ENCODE peak calls at places on chromosome X, in eight cellular contexts. S is tibial artery, H is thyroid gland, M is IMR-90, N is cardiac muscle cell, E is thoracic aorta, Z is HCT116, A is prostate gland. Y is an unnamed sample.

GRCh38 chrX:152915541-152916241 is 17.8 kb downstream of the ZNF185 start:
- DNase-seq in N (peak), A (no peak), S (no peak), H (peak), Z (peak), E (no peak), M (peak), Y (no peak)

GRCh38 chrX:140975472-140975871 is 26.9 kb upstream of the SPANXB1 start:
- DNase-seq in A (no peak), E (no peak), Z (no peak), N (peak), M (no peak), S (no peak), H (no peak), Y (no peak)

GRCh38 chrX:51955200-51955599 is 61.8 kb downstream of the MAGED1 start:
- DNase-seq in Z (no peak), H (no peak), M (no peak), N (no peak), A (no peak), S (no peak), E (no peak), Y (no peak)

GRCh38 chrX:70087857-70088256 is 25.6 kb downstream of the OTUD6A start:
- DNase-seq in N (peak), S (no peak), E (no peak), M (peak), A (peak), H (peak), Z (no peak), Y (no peak)

GRCh38 chrX:35682481-35682880 is 115.7 kb upstream of the MAGEB16 start:
- DNase-seq in H (no peak), S (no peak), N (no peak), A (no peak), E (no peak), Z (no peak), M (no peak), Y (no peak)

GRCh38 chrX:84240848-84241565 is 53.0 kb upstream of the RPS6KA6 start:
- DNase-seq in M (peak), Z (no peak), N (no peak), A (no peak), S (no peak), H (no peak), E (no peak), Y (no peak)

GRCh38 chrX:101287402-101287801 is 3.7 kb downstream of the TAF7L start:
- DNase-seq in H (no peak), S (no peak), A (no peak), N (peak), Z (peak), M (peak), E (no peak), Y (no peak)

GRCh38 chrX:85499400-85499799 is 119.9 kb upstream of the POF1B start:
- DNase-seq in Z (no peak), H (no peak), N (no peak), E (no peak), S (no peak), M (no peak), A (no peak), Y (no peak)

GRCh38 chrX:20197641-20198210 is 56.1 kb upstream of the EIF1AX start:
- DNase-seq in E (no peak), Z (no peak), M (peak), N (no peak), A (no peak), S (no peak), H (no peak), Y (no peak)

DNA sequence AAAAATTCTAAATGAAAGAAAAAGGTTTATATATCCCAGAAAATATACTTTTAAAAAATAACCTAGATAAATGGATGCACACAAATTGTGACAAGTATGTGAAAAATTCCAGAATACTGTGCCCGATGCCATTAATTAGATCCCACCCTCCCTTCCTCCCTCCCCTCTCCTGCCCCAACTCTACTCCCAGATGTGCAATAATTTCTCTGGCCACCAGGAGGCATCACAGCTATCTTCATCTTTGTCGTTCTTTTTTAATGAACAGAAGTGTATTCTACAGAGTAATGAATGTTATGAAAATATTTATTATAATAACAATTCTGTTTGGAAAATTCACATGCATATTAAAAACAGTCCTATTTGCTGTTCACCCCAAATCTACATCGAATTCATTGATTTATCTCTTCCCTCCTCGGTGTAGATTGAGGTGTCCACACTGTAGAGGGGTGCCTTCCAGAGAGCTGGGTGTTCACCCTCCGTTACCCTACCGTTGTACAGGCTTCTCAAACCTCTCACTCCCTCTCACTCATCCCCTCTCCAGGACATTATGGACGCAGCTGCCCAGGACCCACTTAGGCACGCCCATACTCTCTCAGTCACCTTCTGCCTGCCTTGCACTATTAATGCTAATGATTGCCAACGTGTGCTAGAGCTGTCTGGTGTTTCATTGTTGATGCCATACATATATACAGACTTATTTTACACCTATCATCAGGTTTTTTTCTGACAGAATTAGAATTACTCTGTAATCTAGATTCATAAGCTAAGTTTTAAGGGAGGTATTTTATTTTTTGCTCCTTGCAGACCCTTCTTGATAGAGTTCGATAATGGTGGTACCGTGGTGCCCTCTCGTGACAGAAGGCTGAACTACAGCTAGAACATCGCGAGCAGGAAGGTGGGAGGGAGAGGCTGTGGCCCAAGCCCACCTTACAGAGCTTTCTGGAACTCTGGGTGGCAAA is 14.1 kb downstream of the RAB40AL start:
- DNase-seq in M (peak), N (peak), S (no peak), H (peak), E (no peak), Z (peak), A (peak), Y (no peak)
- H3K4me3 ChIP-seq in M (no peak), N (peak), S (peak), H (no peak), E (peak), Z (no peak), A (no peak), Y (no peak)

GRCh38 chrX:48794993-48795501 is 6.8 kb upstream of the HDAC6 start:
- DNase-seq in H (no peak), E (no peak), S (no peak), N (peak), M (peak), Z (no peak), A (no peak), Y (no peak)
- H3K27ac ChIP-seq in H (no peak), E (no peak), S (no peak), N (no peak), M (no peak), Z (no peak), A (no peak), Y (no peak)

DNA sequence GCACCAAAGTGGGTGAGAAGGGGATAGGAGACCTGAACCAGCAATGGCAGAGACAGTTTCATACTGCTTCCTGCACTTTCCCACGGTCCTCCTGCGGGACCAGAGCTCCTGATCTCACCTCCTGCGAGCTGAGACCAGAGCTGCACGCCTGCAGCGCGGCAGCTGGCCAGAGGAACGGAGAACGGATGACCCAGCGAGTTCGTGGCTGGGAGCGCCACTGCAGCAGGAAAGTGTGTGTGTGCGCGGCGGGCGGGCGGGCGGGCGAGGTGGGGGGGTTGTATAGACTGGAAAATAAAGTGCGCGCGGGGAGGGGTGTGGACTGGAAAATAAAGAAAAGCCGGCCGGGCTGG is 16.5 kb downstream of the MCF2 start:
- DNase-seq in E (no peak), H (peak), Z (no peak), M (no peak), A (no peak), S (no peak), N (peak), Y (no peak)
- H3K4me3 ChIP-seq in E (peak), H (no peak), Z (no peak), M (no peak), A (peak), S (peak), N (peak), Y (peak)

GRCh38 chrX:133569217-133569616 is 153.9 kb upstream of the GPC4 start:
- DNase-seq in M (no peak), H (no peak), A (no peak), N (no peak), Z (no peak), S (no peak), E (no peak), Y (no peak)

GRCh38 chrX:133575501-133575900 is 160.2 kb upstream of the GPC4 start:
- DNase-seq in Z (no peak), H (no peak), M (no peak), E (no peak), A (no peak), N (no peak), S (no peak), Y (no peak)

GRCh38 chrX:133570549-133570948 is 155.3 kb upstream of the GPC4 start:
- DNase-seq in Z (no peak), A (no peak), M (no peak), N (no peak), E (no peak), S (no peak), H (no peak), Y (no peak)

GRCh38 chrX:133576876-133577275 is 161.6 kb upstream of the GPC4 start:
- DNase-seq in Z (no peak), H (no peak), S (no peak), A (no peak), N (no peak), M (no peak), E (no peak), Y (no peak)

DNA sequence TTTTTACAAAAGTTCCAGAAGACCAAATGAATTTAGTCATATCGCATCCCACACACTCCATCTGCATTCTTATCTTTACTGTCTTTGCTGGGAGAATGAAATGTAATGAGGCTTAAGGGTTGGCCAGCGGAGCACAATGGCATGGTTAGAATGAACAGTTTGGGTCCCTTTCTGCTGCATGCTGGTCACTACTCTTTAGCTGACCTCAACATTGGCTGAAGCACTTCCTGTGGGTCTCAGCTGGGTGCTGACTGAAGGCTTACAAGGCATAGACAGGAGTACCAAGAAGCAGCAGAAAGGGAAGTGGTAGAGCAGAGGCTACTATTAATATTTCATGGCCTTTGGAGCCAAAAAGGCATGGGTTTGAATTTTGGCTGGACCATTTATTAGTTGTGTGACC is 159.4 kb upstream of the GPC4 start:
- DNase-seq in Z (no peak), N (no peak), A (no peak), H (no peak), M (no peak), S (no peak), E (no peak), Y (no peak)
- H3K27ac ChIP-seq in Z (no peak), N (no peak), A (no peak), H (no peak), M (no peak), S (no peak), E (no peak), Y (no peak)

DNA sequence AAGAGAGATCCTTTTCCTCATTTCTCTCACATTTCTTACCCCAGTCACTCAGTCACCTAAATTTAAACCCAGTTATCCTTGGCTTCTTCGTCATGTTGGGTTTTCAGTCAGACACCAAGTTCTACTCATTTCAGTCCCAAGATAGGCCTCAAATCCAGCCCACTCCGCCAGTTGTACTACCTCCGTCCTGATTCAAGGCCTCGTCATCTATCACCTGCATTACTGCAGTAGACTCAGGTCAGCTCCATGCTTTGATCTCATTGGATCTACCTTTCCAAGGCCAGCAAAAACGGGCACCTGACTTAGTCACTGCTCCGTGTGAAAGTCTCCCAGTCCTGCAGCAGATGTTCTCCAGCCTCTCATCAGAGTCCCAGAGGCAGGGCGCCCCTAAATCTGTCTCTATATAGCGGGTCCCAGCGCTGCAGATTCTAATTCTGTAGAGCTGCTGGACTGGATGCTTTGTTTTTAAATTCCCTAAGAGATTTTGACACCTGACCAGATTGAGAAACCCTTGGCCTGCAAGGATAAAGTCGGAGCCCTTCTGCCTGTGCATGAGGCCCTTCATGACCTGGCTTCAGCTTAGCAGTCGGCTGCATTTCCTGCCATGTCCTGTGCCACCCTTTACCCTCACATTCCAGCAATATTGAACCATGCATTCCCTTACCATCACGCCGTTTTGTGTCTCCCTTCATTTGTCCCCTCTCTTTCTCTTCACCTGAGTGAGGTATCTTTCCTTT is 53.7 kb downstream of the ZFX start:
- DNase-seq in Z (no peak), A (no peak), S (no peak), M (no peak), N (no peak), E (no peak), H (no peak), Y (no peak)
- H3K4me3 ChIP-seq in Z (no peak), A (no peak), S (no peak), M (no peak), N (no peak), E (no peak), H (no peak), Y (no peak)

DNA sequence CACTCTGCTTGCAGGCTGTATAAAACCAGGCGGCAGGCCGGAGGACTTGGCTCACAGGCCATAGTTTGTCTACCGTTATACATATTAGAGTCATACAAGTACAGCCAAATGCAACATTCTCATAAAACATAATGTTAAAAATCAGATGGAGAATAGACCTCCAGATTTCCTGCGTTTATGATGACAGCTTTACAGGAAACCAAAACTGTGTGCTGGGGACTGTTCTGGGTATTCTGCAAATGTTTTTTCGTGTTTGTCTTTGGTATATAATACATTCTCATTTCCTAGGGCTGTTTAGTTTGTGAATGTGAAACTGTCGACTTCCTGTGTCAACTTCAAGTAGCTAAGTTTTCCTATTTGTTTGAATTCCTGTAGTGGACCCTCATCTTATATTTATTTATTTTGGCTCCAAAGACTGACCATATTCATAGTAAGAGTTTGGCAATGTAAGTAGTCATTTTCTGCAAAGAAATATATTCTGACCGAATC is 79.5 kb upstream of the FAM9C start:
- DNase-seq in Z (no peak), A (no peak), S (no peak), M (peak), E (no peak), H (no peak), N (peak), Y (no peak)
- H3K27ac ChIP-seq in Z (no peak), A (no peak), S (peak), M (peak), E (peak), H (peak), N (no peak), Y (peak)

DNA sequence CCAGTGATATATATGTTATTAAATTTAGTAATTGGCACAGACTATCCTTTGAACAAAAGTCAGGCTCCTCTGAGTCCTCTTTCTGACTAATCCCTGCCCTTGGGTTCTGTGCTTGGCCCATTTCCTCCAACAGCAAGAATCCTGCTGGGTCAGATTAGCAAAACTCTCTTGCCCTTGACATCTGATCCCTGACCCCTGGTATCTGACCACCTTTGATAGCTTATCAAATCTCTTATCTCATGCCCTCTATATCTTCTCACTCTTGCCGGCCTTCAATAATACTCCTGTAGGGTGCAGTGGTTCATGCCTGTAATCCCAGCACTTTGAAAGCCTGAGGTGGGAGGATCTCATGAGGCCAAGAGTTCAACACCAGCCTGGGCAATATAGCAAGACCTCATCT is 245.5 kb upstream of the FAM47A start:
- DNase-seq in M (no peak), E (no peak), Z (no peak), S (no peak), H (no peak), N (no peak), A (no peak), Y (no peak)
- H3K4me3 ChIP-seq in M (no peak), E (no peak), Z (no peak), S (no peak), H (no peak), N (no peak), A (no peak), Y (no peak)